ENCODE peak calls at places on chromosomes 13 and 19, in seven cellular contexts. X, L, E, H, C, T and K are unnamed samples.

GRCh38 chr13:51298812-51299211 is 40.7 kb upstream of the SERPINE3 start:
- DNase-seq in H (no peak), L (no peak), X (no peak), E (no peak), T (peak), C (no peak), K (no peak)

GRCh38 chr19:54325194-54325621 is 12.2 kb upstream of the LILRA5 start:
- DNase-seq in L (no peak), T (peak), H (peak), X (no peak), C (no peak), E (no peak), K (no peak)

GRCh38 chr13:77584111-77584510 is 48.6 kb downstream of the SCEL start:
- DNase-seq in T (no peak), E (no peak), L (peak), X (no peak), C (no peak), H (no peak), K (no peak)

GRCh38 chr13:64075543-64076271 is 2660.1 kb upstream of the PCDH20 start:
- DNase-seq in X (no peak), L (no peak), H (no peak), T (no peak), E (no peak), C (no peak), K (no peak)

GRCh38 chr19:10478476-10478875 is 24.7 kb downstream of the KEAP1 start:
- DNase-seq in T (no peak), X (no peak), C (no peak), H (no peak), E (no peak), L (no peak), K (no peak)

GRCh38 chr19:48624067-48624594 is 4.8 kb downstream of the SPHK2 start:
- DNase-seq in E (peak), C (peak), H (peak), T (peak), L (peak), X (peak), K (peak)

GRCh38 chr19:58007285-58007684 is 4.7 kb upstream of the ZNF606 start:
- DNase-seq in T (peak), C (no peak), H (peak), L (no peak), E (no peak), X (no peak), K (no peak)

GRCh38 chr19:56015756-56016155 is 29.2 kb downstream of the NLRP5 start:
- DNase-seq in E (no peak), T (no peak), X (no peak), C (no peak), L (no peak), H (peak), K (no peak)

GRCh38 chr13:48571121-48571901 is 38.4 kb upstream of the RCBTB2 start:
- DNase-seq in X (peak), C (no peak), L (no peak), T (no peak), H (peak), E (no peak), K (no peak)

GRCh38 chr19:54554006-54554405 is 19.6 kb upstream of the LILRA2 start:
- DNase-seq in T (no peak), E (no peak), C (no peak), X (no peak), L (no peak), H (no peak), K (no peak)

GRCh38 chr19:52963229-52963760 is 614 bp upstream of the ZNF816 start:
- DNase-seq in H (peak), L (no peak), C (peak), X (no peak), E (no peak), T (no peak), K (peak)

GRCh38 chr13:27964741-27965323 is 4.3 kb downstream of the CDX2 start:
- DNase-seq in H (no peak), C (no peak), T (no peak), X (no peak), E (no peak), L (no peak), K (peak)

GRCh38 chr19:13428352-13428751 is 77.9 kb downstream of the CACNA1A start:
- DNase-seq in L (no peak), T (peak), H (peak), X (peak), E (no peak), C (no peak), K (no peak)

GRCh38 chr19:4511300-4512054 is 6.8 kb downstream of the PLIN4 start:
- DNase-seq in X (no peak), E (no peak), H (no peak), T (no peak), C (peak), L (no peak), K (no peak)

GRCh38 chr13:37492061-37492460 is 106.5 kb downstream of the POSTN start:
- DNase-seq in L (no peak), H (no peak), T (no peak), X (no peak), C (no peak), E (no peak), K (no peak)

GRCh38 chr13:26062853-26063444 is 11.1 kb upstream of the SHISA2 start:
- DNase-seq in T (peak), X (no peak), H (peak), E (no peak), C (no peak), L (peak), K (no peak)

GRCh38 chr13:28631792-28632191 is 27.1 kb upstream of the POMP start:
- DNase-seq in H (no peak), L (no peak), X (no peak), C (no peak), T (no peak), E (no peak), K (no peak)

GRCh38 chr13:100508996-100509395 is 79.6 kb downstream of the GGACT start:
- DNase-seq in H (no peak), T (no peak), X (no peak), L (no peak), C (no peak), E (no peak), K (no peak)

GRCh38 chr19:34960103-34960805 is 3.8 kb downstream of the ZNF792 start:
- DNase-seq in H (no peak), X (peak), C (no peak), T (no peak), E (no peak), L (no peak), K (no peak)

GRCh38 chr13:101346942-101347728 is 69.2 kb downstream of the NALCN start:
- DNase-seq in E (no peak), C (no peak), X (no peak), T (no peak), H (no peak), L (no peak), K (no peak)

GRCh38 chr19:27905074-27905473 is 1307.9 kb downstream of the UQCRFS1 start:
- DNase-seq in X (no peak), T (no peak), H (no peak), C (no peak), E (no peak), L (no peak), K (no peak)

GRCh38 chr13:26075498-26075897 is 23.7 kb upstream of the SHISA2 start:
- DNase-seq in C (no peak), T (peak), E (no peak), H (no peak), X (no peak), L (no peak), K (no peak)

GRCh38 chr13:102261809-102262208 is 140.0 kb downstream of the FGF14 start:
- DNase-seq in L (no peak), C (no peak), H (no peak), X (no peak), T (no peak), E (no peak), K (no peak)

GRCh38 chr19:39553082-39553652 is 13.2 kb upstream of the EID2 start:
- DNase-seq in E (no peak), X (no peak), L (no peak), T (no peak), C (no peak), H (no peak), K (no peak)

DNA sequence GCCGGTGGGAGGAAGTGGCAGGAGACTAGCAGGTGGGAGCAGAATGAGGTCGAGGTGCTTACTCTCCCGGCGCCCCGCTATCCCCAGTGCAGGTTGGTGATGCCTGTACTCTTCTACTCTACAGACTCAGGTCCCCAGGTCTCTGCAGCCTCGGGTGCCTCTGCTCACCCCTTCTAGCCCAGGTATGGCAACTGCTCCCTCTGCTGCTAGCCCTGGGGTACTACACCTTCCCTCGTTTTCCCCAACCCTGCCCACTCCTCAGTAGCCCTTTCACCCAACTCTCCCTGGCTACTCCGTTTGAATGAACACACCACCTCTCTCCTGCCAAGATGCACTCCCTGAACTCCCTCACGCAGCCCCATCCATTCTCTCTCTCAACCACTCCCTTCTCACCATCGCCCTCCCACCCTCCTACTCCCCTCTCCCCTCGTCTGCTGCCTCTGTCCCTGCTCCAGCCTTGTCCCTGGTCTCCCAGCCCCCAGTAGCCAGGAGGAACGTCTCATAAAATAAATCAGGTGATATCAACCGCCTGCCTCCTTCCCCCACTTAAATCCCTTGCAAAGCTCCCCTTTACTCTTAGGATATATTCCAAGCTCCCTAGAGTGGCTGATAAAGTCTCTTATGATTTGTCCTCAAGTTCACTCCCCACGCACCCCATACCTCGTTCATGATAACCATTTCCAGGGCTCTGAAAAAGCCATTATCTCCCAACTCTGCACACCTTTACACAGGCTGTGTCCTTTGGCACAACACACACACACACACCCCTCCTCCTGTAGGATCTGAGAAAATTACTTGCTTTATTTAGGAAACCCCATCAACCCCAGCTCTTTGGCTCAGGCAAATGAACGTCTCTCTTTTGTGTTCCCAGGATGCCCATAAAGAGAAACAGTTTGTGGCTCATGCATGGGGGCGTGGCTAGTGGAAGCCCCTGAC is 8.2 kb upstream of the MEIS3 start:
- DNase-seq in C (no peak), X (no peak), H (peak), E (no peak), T (peak), L (peak), K (peak)
- H3K4me3 ChIP-seq in C (no peak), X (peak), H (peak), E (no peak), T (no peak), L (no peak), K (no peak)

DNA sequence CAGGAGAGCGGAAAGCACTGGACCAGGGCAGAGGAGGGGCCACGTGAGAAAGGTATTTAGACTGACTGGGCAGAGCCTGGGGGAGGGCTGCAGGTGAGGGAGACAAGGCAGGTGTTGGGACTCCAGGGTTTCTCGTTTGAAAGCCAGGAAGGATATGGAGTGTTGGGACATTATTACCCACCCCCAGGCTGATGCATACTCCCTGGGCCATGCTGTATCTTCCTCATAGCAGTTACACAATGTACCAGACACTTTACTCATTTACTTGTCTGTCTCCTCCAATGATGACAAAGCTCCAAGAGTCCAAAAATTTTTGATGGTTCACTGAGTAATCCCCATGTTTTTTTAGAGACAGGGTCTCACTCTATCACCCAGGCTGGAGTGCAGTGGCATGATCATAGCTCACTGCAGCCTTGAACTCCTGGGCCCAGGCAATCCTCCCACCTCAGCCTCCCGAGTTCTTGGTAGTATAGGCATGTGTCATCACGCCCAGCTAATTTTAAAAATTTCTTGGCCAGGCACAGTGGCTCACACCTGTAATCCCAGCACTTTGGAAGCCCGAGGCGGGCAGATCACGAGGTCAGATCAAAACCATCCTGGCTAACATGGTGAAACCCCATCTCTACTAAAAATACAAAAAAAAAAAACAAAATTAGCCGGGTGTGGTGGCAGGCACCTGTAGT is 2.2 kb downstream of the TRAPPC6A start:
- DNase-seq in E (no peak), H (no peak), L (no peak), X (no peak), C (no peak), T (no peak), K (no peak)
- H3K27ac ChIP-seq in E (no peak), H (no peak), L (no peak), X (no peak), C (no peak), T (no peak), K (no peak)

GRCh38 chr13:39405596-39405995 is 197.4 kb downstream of the LHFPL6 start:
- DNase-seq in T (no peak), C (no peak), L (no peak), E (no peak), X (no peak), H (no peak), K (no peak)

GRCh38 chr13:39407786-39408185 is 195.2 kb downstream of the LHFPL6 start:
- DNase-seq in C (no peak), E (no peak), X (no peak), T (no peak), H (no peak), L (no peak), K (no peak)

GRCh38 chr13:39407138-39407537 is 195.9 kb downstream of the LHFPL6 start:
- DNase-seq in C (no peak), H (no peak), E (no peak), T (no peak), L (no peak), X (no peak), K (no peak)

GRCh38 chr13:39406688-39407087 is 196.3 kb downstream of the LHFPL6 start:
- DNase-seq in T (peak), C (no peak), L (no peak), H (no peak), E (no peak), X (no peak), K (no peak)

GRCh38 chr13:39405107-39405506 is 197.9 kb downstream of the LHFPL6 start:
- DNase-seq in E (no peak), T (no peak), L (no peak), C (no peak), X (no peak), H (no peak), K (no peak)
- H3K4me3 ChIP-seq in E (no peak), T (no peak), L (no peak), C (no peak), X (no peak), H (no peak), K (no peak)

GRCh38 chr19:30449191-30449590 is 77.0 kb downstream of the ZNF536 start:
- DNase-seq in X (no peak), C (no peak), L (no peak), E (no peak), T (no peak), H (no peak), K (no peak)
- H3K27ac ChIP-seq in X (no peak), C (no peak), L (no peak), E (no peak), T (no peak), H (no peak), K (no peak)

DNA sequence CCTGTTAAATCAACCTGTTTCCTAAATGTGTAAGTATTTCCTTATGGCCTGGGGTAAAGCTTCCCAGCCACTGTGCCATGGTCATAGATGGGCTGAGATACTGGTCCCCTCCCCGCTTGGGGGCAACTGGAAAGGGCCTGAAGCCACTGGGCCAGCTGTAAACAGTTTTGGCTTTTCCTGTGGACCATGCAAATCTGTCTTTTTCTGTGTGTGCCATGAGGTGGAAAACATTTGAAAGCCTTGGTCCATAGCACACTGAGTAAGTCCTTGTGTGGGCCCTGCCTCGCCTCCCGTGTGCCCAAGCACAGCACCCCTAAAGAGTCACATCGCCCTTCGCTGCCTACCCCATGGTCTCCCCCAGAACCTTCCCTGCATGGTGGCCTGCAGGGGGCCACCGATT is 52.3 kb upstream of the GPR183 start:
- DNase-seq in E (no peak), H (no peak), C (no peak), X (no peak), T (no peak), L (no peak), K (no peak)
- H3K4me3 ChIP-seq in E (no peak), H (no peak), C (no peak), X (no peak), T (no peak), L (no peak), K (no peak)